ENCODE peak calls at places on chromosomes 16 and 17, in nine cellular contexts. Q is aorta; D is BE2C; N is Panc1; L is heart left ventricle; A is tibial nerve; G is tibial artery; M is CD4-positive, alpha-beta memory T cell; V is A549. P is an unnamed sample.

GRCh38 chr17:64491034-64491860 is 5.6 kb downstream of the POLG2 start:
- DNase-seq in D (peak; percentile 55), A (no peak), V (no peak), L (no peak), G (no peak), M (peak; percentile 47), N (no peak), Q (no peak), P (no peak)

GRCh38 chr16:79009911-79010310 is 590.6 kb downstream of the MAF start:
- DNase-seq in Q (no peak), D (no peak), M (no peak), V (no peak), N (no peak), G (no peak), L (no peak), A (no peak), P (no peak)

GRCh38 chr16:31071861-31072260 is 2.2 kb downstream of the ZNF668 start:
- DNase-seq in V (no peak), D (no peak), A (no peak), Q (no peak), G (no peak), N (no peak), M (no peak), L (no peak), P (no peak)

GRCh38 chr17:81169870-81170309 is 3.9 kb upstream of the AATK start:
- DNase-seq in Q (no peak), D (no peak), A (no peak), L (no peak), N (no peak), G (no peak), M (no peak), V (no peak), P (no peak)

GRCh38 chr17:78838574-78839005 is 2.0 kb downstream of the USP36 start:
- DNase-seq in Q (no peak), N (no peak), L (no peak), A (no peak), V (no peak), G (no peak), D (no peak), M (no peak), P (no peak)

GRCh38 chr17:4576729-4577322 is 7.5 kb upstream of the SMTNL2 start:
- DNase-seq in G (no peak), M (no peak), L (peak; percentile 18), V (no peak), Q (peak; percentile 68), A (no peak), N (no peak), D (peak; percentile 69), P (no peak)

GRCh38 chr17:40556884-40557414 is 8.3 kb downstream of the CCR7 start:
- DNase-seq in G (no peak), V (no peak), M (no peak), A (no peak), N (no peak), Q (peak; percentile 75), D (peak; percentile 70), L (peak; percentile 65), P (no peak)

GRCh38 chr17:27657620-27658019 is 26.6 kb downstream of the LGALS9 start:
- DNase-seq in Q (peak; percentile 14), L (no peak), V (no peak), M (no peak), A (no peak), G (no peak), D (no peak), N (no peak), P (no peak)

GRCh38 chr16:28974007-28974436 is 556 bp upstream of the SPNS1 start:
- DNase-seq in L (peak; percentile 59), D (peak; percentile 86), N (no peak), M (no peak), G (peak; percentile 50), Q (peak; percentile 85), V (peak; percentile 75), A (no peak), P (no peak)

GRCh38 chr17:76095943-76096342 is 7.6 kb downstream of the EXOC7 start:
- DNase-seq in V (no peak), N (no peak), Q (peak; percentile 64), D (no peak), A (no peak), M (no peak), L (no peak), G (no peak), P (no peak)

GRCh38 chr17:71145486-71145885 is 975.3 kb upstream of the SOX9 start:
- DNase-seq in N (no peak), L (no peak), Q (no peak), M (no peak), A (no peak), V (no peak), G (no peak), D (no peak), P (no peak)

GRCh38 chr16:69610356-69610755 is 44.6 kb downstream of the NFAT5 start:
- DNase-seq in V (no peak), N (no peak), M (no peak), A (no peak), L (no peak), Q (no peak), D (no peak), G (no peak), P (no peak)

GRCh38 chr16:85017151-85017550 is 5.8 kb upstream of the ZDHHC7 start:
- DNase-seq in L (peak; percentile 41), G (no peak), V (no peak), D (no peak), A (no peak), M (no peak), Q (no peak), N (no peak), P (no peak)

GRCh38 chr17:80277751-80278671 is 17.4 kb downstream of the RNF213 start:
- DNase-seq in M (no peak), G (no peak), N (no peak), V (no peak), A (no peak), L (no peak), Q (peak; percentile 57), D (no peak), P (no peak)

GRCh38 chr17:43932923-43933322 is 9.4 kb downstream of the PPY start:
- DNase-seq in V (no peak), D (no peak), M (no peak), N (no peak), Q (no peak), A (no peak), L (no peak), G (no peak), P (no peak)

GRCh38 chr17:17153071-17153470 is 53.1 kb downstream of the PLD6 start:
- DNase-seq in Q (no peak), G (no peak), L (no peak), D (no peak), A (no peak), N (no peak), M (no peak), V (no peak), P (no peak)

GRCh38 chr16:11561856-11562255 is 24.9 kb downstream of the LITAF start:
- DNase-seq in V (no peak), L (no peak), Q (no peak), N (no peak), A (no peak), D (no peak), M (no peak), G (no peak), P (no peak)

GRCh38 chr17:65660947-65661346 is 99.5 kb upstream of the AXIN2 start:
- DNase-seq in D (no peak), Q (no peak), A (no peak), M (no peak), G (no peak), N (no peak), L (no peak), V (no peak), P (no peak)

GRCh38 chr16:86559802-86560305 is 4.8 kb upstream of the MTHFSD start:
- DNase-seq in A (no peak), V (no peak), N (no peak), Q (no peak), G (no peak), L (no peak), M (no peak), D (no peak), P (no peak)
- H3K9me3 ChIP-seq in A (no peaks in the 10 kb centered on the region), V (no peaks in the 10 kb centered on the region), N (no peaks in the 10 kb centered on the region), Q (no peaks in the 10 kb centered on the region), G (no peaks in the 10 kb centered on the region), L (no peaks in the 10 kb centered on the region), M (no peaks in the 10 kb centered on the region), D (no peaks in the 10 kb centered on the region), P (no peaks in the 10 kb centered on the region)

DNA sequence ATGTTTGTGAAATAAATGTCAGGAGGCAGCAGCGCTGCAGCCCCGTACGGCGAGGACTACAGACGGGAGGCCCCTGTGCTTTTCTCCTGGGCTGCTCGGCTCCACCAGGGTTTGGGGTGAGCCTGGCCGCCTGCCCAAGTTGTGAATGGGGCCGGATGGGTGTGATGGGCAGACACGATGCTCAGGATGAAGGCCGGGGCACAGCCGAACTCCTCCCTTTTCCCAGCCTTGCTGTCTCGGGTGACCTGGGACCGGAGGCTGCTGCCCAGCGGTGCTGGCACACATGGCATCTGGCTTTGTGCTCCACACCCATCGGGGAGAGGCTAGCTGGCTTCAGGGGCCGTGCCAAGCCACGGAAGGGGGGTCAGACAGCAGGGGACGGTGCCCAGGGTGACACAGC is 34.2 kb upstream of the ZFPM1 start:
- DNase-seq in D (no peak), M (no peak), A (no peak), G (no peak), N (no peak), L (no peak), V (no peak), Q (no peak), P (no peak)
- H3K9me3 ChIP-seq in D (no peaks in the 10 kb centered on the region), M (no peaks in the 10 kb centered on the region), A (no peaks in the 10 kb centered on the region), G (no peaks in the 10 kb centered on the region), N (no peaks in the 10 kb centered on the region), L (no peaks in the 10 kb centered on the region), V (no peaks in the 10 kb centered on the region), Q (no peaks in the 10 kb centered on the region), P (no peaks in the 10 kb centered on the region)

GRCh38 chr17:50642722-50643656 is 8.3 kb downstream of the ABCC3 start:
- DNase-seq in L (no peak), D (peak; percentile 50), V (no peak), N (no peak), Q (peak; percentile 66), A (no peak), M (no peak), G (no peak), P (no peak)
- H3K9me3 ChIP-seq in L (no peaks in the 10 kb centered on the region), D (no peaks in the 10 kb centered on the region), V (no peaks in the 10 kb centered on the region), N (no peaks in the 10 kb centered on the region), Q (no peaks in the 10 kb centered on the region), A (no peaks in the 10 kb centered on the region), M (no peaks in the 10 kb centered on the region), G (no peaks in the 10 kb centered on the region), P (no peaks in the 10 kb centered on the region)

GRCh38 chr16:854808-855410 is 54.4 kb upstream of the GNG13 start:
- DNase-seq in L (peak; percentile 20), N (no peak), A (no peak), Q (no peak), M (no peak), D (peak; percentile 8), G (no peak), V (no peak), P (no peak)

GRCh38 chr16:856101-856500 is 55.6 kb upstream of the GNG13 start:
- DNase-seq in M (no peak), L (peak; percentile 8), N (no peak), Q (no peak), G (no peak), D (no peak), V (no peak), A (no peak), P (no peak)

GRCh38 chr16:855471-855870 is 54.9 kb upstream of the GNG13 start:
- DNase-seq in N (no peak), D (no peak), M (no peak), L (no peak), V (no peak), G (no peak), Q (no peak), A (no peak), P (no peak)

GRCh38 chr16:853981-854807 is 53.7 kb upstream of the GNG13 start:
- DNase-seq in N (no peak), D (no peak), L (peak; percentile 12), G (no peak), V (no peak), Q (no peak), A (no peak), M (no peak), P (no peak)

GRCh38 chr16:856811-857210 is 56.3 kb upstream of the GNG13 start:
- DNase-seq in A (no peak), D (no peak), V (no peak), G (no peak), Q (no peak), M (no peak), N (no peak), L (peak; percentile 6), P (no peak)
- H3K9me3 ChIP-seq in A (no peaks in the 10 kb centered on the region), D (no peaks in the 10 kb centered on the region), V (peaks cover 21% of the 10 kb centered on the region), G (no peaks in the 10 kb centered on the region), Q (no peaks in the 10 kb centered on the region), M (no peaks in the 10 kb centered on the region), N (no peaks in the 10 kb centered on the region), L (no peaks in the 10 kb centered on the region), P (no peaks in the 10 kb centered on the region)